ENCODE peak calls at places on chromosomes 7 and 10, in eight cellular contexts. O, F, W, M, C, D, L and G are unnamed samples.
A peak's percentile ranks its signal among the peaks of the same experiment; 100 is the strongest.

GRCh38 chr7:99331002-99331401 is 5.3 kb downstream of the ARPC1A start:
- DNase-seq in O (no peak), F (no peak), W (no peak), M (no peak), C (peak; percentile 21), D (no peak), L (no peak), G (no peak)

GRCh38 chr10:78397796-78398195 is 364.1 kb downstream of the RPS24 start:
- DNase-seq in O (no peak), F (no peak), W (no peak), M (no peak), C (no peak), D (no peak), L (no peak), G (no peak)

GRCh38 chr7:24922099-24922773 is 57.7 kb downstream of the OSBPL3 start:
- DNase-seq in O (no peak), F (no peak), W (no peak), M (peak; percentile 37), C (no peak), D (no peak), L (no peak), G (peak; percentile 46)

GRCh38 chr7:123367508-123368122 is 166.8 kb downstream of the IQUB start:
- DNase-seq in O (no peak), F (no peak), W (no peak), M (peak; percentile 33), C (peak; percentile 64), D (no peak), L (peak; percentile 25), G (no peak)

GRCh38 chr7:45524373-45524913 is 49.7 kb upstream of the ADCY1 start:
- DNase-seq in O (no peak), F (no peak), W (no peak), M (no peak), C (no peak), D (no peak), L (no peak), G (no peak)

GRCh38 chr10:15703167-15703880 is 16.4 kb downstream of the ITGA8 start:
- DNase-seq in O (no peak), F (no peak), W (no peak), M (peak; percentile 43), C (no peak), D (no peak), L (no peak), G (no peak)

GRCh38 chr7:101728888-101729883 is 88.2 kb upstream of the CUX1 start:
- DNase-seq in O (no peak), F (no peak), W (no peak), M (peak; percentile 40), C (no peak), D (no peak), L (no peak), G (no peak)

GRCh38 chr10:93471110-93471651 is 11.0 kb downstream of the MYOF start:
- DNase-seq in O (no peak), F (no peak), W (no peak), M (peak; percentile 92), C (peak; percentile 95), D (no peak), L (no peak), G (peak; percentile 96)

GRCh38 chr10:5614081-5614721 is 52.2 kb downstream of the ASB13 start:
- DNase-seq in O (no peak), F (no peak), W (no peak), M (no peak), C (no peak), D (no peak), L (no peak), G (peak; percentile 58)

GRCh38 chr7:41809487-41810257 is 106.8 kb upstream of the INHBA start:
- DNase-seq in O (no peak), F (no peak), W (no peak), M (no peak), C (no peak), D (no peak), L (no peak), G (peak; percentile 51)

GRCh38 chr7:147483634-147484292 is 1106.8 kb upstream of the C7orf33 start:
- DNase-seq in O (no peak), F (no peak), W (no peak), M (no peak), C (no peak), D (peak; percentile 68), L (no peak), G (no peak)

GRCh38 chr10:23294638-23295247 is 49.9 kb downstream of the C10orf67 start:
- DNase-seq in O (no peak), F (peak; percentile 25), W (no peak), M (no peak), C (peak; percentile 16), D (no peak), L (no peak), G (no peak)

GRCh38 chr10:97882142-97883091 is 32.8 kb downstream of the GOLGA7B start:
- DNase-seq in O (no peak), F (no peak), W (no peak), M (peak; percentile 53), C (peak; percentile 100), D (no peak), L (no peak), G (peak; percentile 45)

GRCh38 chr10:90417466-90418210 is 440.2 kb downstream of the HTR7 start:
- DNase-seq in O (no peak), F (no peak), W (no peak), M (no peak), C (no peak), D (no peak), L (no peak), G (no peak)

GRCh38 chr10:131063311-131063710 is 248.2 kb downstream of the TCERG1L start:
- DNase-seq in O (no peak), F (no peak), W (no peak), M (no peak), C (no peak), D (no peak), L (no peak), G (no peak)

GRCh38 chr7:104973909-104974415 is 40.0 kb upstream of the KMT2E start:
- DNase-seq in O (no peak), F (no peak), W (no peak), M (peak; percentile 76), C (no peak), D (no peak), L (no peak), G (peak; percentile 87)

GRCh38 chr7:5636446-5636835 is 145.0 kb downstream of the RNF216 start:
- DNase-seq in O (no peak), F (peak; percentile 97), W (no peak), M (no peak), C (no peak), D (no peak), L (no peak), G (no peak)

GRCh38 chr10:25049966-25050365 is 33.6 kb downstream of the THNSL1 start:
- DNase-seq in O (no peak), F (no peak), W (no peak), M (no peak), C (no peak), D (no peak), L (no peak), G (no peak)

GRCh38 chr10:86900955-86901354 is 56.5 kb downstream of the MMRN2 start:
- DNase-seq in O (no peak), F (peak; percentile 86), W (no peak), M (peak; percentile 18), C (no peak), D (no peak), L (no peak), G (peak; percentile 31)

GRCh38 chr7:38299275-38299931 is 26.0 kb upstream of the TARP start:
- DNase-seq in O (no peak), F (no peak), W (no peak), M (no peak), C (no peak), D (no peak), L (no peak), G (no peak)

GRCh38 chr10:93746844-93747284 is 10.9 kb upstream of the LGI1 start:
- DNase-seq in O (no peak), F (no peak), W (no peak), M (peak; percentile 93), C (peak; percentile 28), D (no peak), L (no peak), G (peak; percentile 96)

GRCh38 chr7:5692845-5693278 is 88.6 kb downstream of the RNF216 start:
- DNase-seq in O (peak; percentile 86), F (no peak), W (no peak), M (no peak), C (peak; percentile 35), D (peak; percentile 67), L (no peak), G (no peak)

GRCh38 chr10:660980-661890 is 28.2 kb downstream of the DIP2C start:
- DNase-seq in O (no peak), F (peak; percentile 71), W (no peak), M (no peak), C (no peak), D (no peak), L (no peak), G (no peak)

GRCh38 chr7:115838829-115839228 is 191.7 kb downstream of the TFEC start:
- DNase-seq in O (no peak), F (no peak), W (no peak), M (peak; percentile 28), C (no peak), D (no peak), L (no peak), G (no peak)

GRCh38 chr10:118835682-118836326 is 81.0 kb upstream of the CACUL1 start:
- DNase-seq in O (peak; percentile 29), F (peak; percentile 17), W (no peak), M (no peak), C (no peak), D (no peak), L (no peak), G (no peak)

GRCh38 chr7:30771859-30772429 is 727 bp downstream of the MINDY4 start:
- DNase-seq in O (no peak), F (no peak), W (no peak), M (no peak), C (no peak), D (no peak), L (no peak), G (no peak)

GRCh38 chr7:43558071-43558470 is 24.8 kb upstream of the STK17A start:
- DNase-seq in O (no peak), F (no peak), W (no peak), M (no peak), C (no peak), D (no peak), L (no peak), G (no peak)

GRCh38 chr7:111183373-111183772 is 92.4 kb downstream of the LRRN3 start:
- DNase-seq in O (no peak), F (no peak), W (no peak), M (no peak), C (no peak), D (no peak), L (no peak), G (no peak)

GRCh38 chr10:70832236-70832635 is 16.5 kb downstream of the SGPL1 start:
- DNase-seq in O (no peak), F (no peak), W (no peak), M (no peak), C (no peak), D (no peak), L (no peak), G (no peak)

GRCh38 chr7:96675548-96675947 is 34.1 kb downstream of the SEM1 start:
- DNase-seq in O (peak; percentile 53), F (no peak), W (no peak), M (no peak), C (no peak), D (no peak), L (no peak), G (no peak)